ENCODE peak calls at places on chromosome 7, in five cellular contexts. G, P, B, R and Y are unnamed samples.

GRCh38 chr7:32958046-32959025 is 1.1 kb downstream of the FKBP9 start:
- DNase-seq in G (peak; percentile 65), R (peak; percentile 93), B (no peak), P (peak; percentile 57), Y (peak; percentile 59)

GRCh38 chr7:64277630-64278029 is 36.1 kb upstream of the ZNF736 start:
- DNase-seq in R (no peak), G (no peak), B (no peak), P (no peak), Y (no peak)

GRCh38 chr7:8408871-8409270 is 24.5 kb upstream of the NXPH1 start:
- DNase-seq in G (no peak), B (no peak), P (no peak), R (no peak), Y (no peak)

GRCh38 chr7:152414779-152415178 is 21.0 kb downstream of the KMT2C start:
- DNase-seq in P (no peak), G (no peak), R (no peak), B (no peak), Y (no peak)

GRCh38 chr7:101017099-101017777 is 2.6 kb upstream of the MUC17 start:
- DNase-seq in G (peak; percentile 78), B (peak; percentile 42), P (peak; percentile 55), R (peak; percentile 98), Y (peak; percentile 87)

GRCh38 chr7:147607151-147607800 is 983.3 kb upstream of the C7orf33 start:
- DNase-seq in B (no peak), G (no peak), R (no peak), P (no peak), Y (peak; percentile 63)

GRCh38 chr7:17415955-17416354 is 117.5 kb downstream of the AHR start:
- DNase-seq in B (no peak), R (no peak), P (no peak), G (no peak), Y (no peak)

GRCh38 chr7:3154881-3155494 is 111.3 kb upstream of the CARD11 start:
- DNase-seq in B (peak; percentile 54), P (peak; percentile 16), G (peak; percentile 46), R (no peak), Y (peak; percentile 78)

GRCh38 chr7:150398108-150398964 is 19.2 kb downstream of the ZNF775 start:
- DNase-seq in B (peak; percentile 54), R (peak; percentile 76), P (no peak), G (no peak), Y (peak; percentile 41)

GRCh38 chr7:129825554-129826267 is 127.0 kb downstream of the UBE2H start:
- DNase-seq in G (peak; percentile 73), B (peak; percentile 87), R (peak; percentile 97), P (peak; percentile 90), Y (peak; percentile 97)

DNA sequence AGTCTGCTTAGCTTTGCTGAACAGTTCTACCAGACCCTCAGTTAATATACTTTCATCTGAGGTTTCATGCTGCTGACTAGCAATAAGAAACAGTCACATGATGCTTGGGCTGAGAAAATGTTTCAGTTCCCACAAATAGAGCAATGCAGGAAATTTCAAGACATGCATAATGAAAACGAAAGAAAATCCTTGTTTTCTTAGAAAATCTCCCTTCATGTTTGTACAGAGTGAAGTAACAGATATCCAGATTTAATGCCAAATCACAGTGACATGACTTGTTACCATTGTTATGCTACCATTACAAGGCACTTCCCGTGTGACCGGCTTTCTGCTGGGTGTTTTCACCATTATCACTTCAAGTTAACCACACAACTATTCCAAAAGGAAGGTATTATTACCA is 121.7 kb downstream of the DOCK4 start:
- DNase-seq in P (no peak), G (peak; percentile 32), R (peak; percentile 67), B (no peak), Y (no peak)
- H3K4me1 ChIP-seq in P (no peaks in the 10 kb centered on the region), G (peaks cover 19% of the 10 kb centered on the region), R (peaks cover 52% of the 10 kb centered on the region), B (no peaks in the 10 kb centered on the region), Y (no peaks in the 10 kb centered on the region)

DNA sequence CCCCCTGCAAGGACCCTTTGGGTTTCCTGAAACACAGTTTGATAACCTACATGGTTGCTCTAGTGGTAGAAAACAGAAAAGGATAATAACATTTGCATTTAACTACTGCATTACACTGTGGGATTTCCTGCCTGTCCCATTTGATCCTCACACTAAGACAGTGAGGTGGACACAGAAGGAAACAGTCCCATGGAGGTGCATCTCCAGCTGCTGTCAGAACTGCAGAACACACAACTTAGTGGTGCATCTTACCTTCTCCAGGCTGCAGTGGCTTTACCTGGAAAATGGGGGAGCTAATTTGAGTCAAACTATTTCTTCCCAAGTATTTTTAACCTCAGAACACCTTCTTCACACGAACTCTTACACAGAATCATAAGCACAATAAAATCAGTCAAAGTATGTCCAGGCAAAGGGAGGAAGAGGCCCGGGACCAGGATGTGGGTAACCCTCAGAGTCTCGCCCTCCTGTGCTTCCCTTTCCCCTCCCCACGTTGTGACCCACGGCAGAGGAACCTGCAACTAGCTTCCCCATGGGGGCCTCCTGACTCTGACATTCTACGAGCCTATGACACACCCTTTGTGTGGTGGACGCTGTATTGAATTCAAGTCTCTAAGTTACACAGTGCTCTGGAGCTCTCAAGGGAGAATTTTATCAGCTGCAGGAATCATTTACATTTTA is 33.7 kb downstream of the SCRN1 start:
- DNase-seq in B (no peak), G (no peak), P (no peak), R (no peak), Y (no peak)
- H3K27ac ChIP-seq in B (no peak overlapping the region), G (no peak overlapping the region), P (no peak overlapping the region), R (no peak overlapping the region), Y (no peak overlapping the region)

GRCh38 chr7:27921081-27921836 is 181.3 kb downstream of the TAX1BP1 start:
- DNase-seq in P (peak; percentile 66), R (no peak), B (peak; percentile 71), G (peak; percentile 56), Y (peak; percentile 71)
- TF ChIP-seq CTCF in P (peak; percentile 66), R (peak; percentile 73), B (peak; percentile 60), G (peak; percentile 55), Y (peak; percentile 66)

GRCh38 chr7:117137868-117138267 is 184.6 kb downstream of the ST7 start:
- DNase-seq in R (no peak), G (no peak), B (no peak), P (no peak), Y (no peak)
- H3K4me1 ChIP-seq in R (peaks cover 25% of the 10 kb centered on the region), G (peaks cover 6% of the 10 kb centered on the region), B (peaks cover 15% of the 10 kb centered on the region), P (no peaks in the 10 kb centered on the region), Y (peaks cover 4% of the 10 kb centered on the region)

GRCh38 chr7:123571187-123571586 is 13.6 kb upstream of the NDUFA5 start:
- DNase-seq in P (no peak), G (no peak), R (no peak), B (no peak), Y (no peak)
- H3K27ac ChIP-seq in P (no peak overlapping the region), G (no peak overlapping the region), R (no peak overlapping the region), B (no peak overlapping the region), Y (no peak overlapping the region)

DNA sequence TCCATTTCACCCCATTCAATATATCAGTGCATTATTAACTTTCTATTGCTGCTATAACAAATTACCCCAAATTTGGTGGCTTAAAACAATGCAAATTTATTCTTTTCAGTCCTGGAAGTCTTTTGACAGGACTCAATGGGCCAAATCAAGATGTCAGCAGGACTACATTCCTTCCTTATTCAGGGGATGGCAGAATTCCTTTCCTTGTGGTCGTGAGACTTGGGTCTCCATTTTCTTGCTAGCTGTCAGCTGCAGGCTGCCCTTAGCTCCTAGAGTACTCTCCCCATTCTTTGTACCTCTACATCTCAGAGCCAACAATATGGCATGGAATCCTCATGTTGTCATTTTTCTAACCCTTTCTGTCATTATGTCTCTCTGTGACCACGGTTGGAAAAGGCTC is 310.6 kb downstream of the HDAC9 start:
- DNase-seq in G (no peak), R (no peak), P (no peak), B (no peak), Y (no peak)
- TF ChIP-seq CTCF in G (no peak), R (no peak), P (no peak), B (no peak), Y (no peak)

GRCh38 chr7:5525271-5526189 is 101.9 kb upstream of the TNRC18 start:
- DNase-seq in B (peak; percentile 62), P (no peak), G (peak; percentile 47), R (peak; percentile 76), Y (peak; percentile 82)

GRCh38 chr7:5528815-5529442 is 105.3 kb upstream of the TNRC18 start:
- DNase-seq in R (peak; percentile 70), G (no peak), P (peak; percentile 19), B (no peak), Y (no peak)

GRCh38 chr7:5526190-5527037 is 102.8 kb upstream of the TNRC18 start:
- DNase-seq in B (peak; percentile 77), R (peak; percentile 82), G (peak; percentile 76), P (peak; percentile 36), Y (peak; percentile 85)

GRCh38 chr7:5532520-5533335 is 109.1 kb upstream of the TNRC18 start:
- DNase-seq in R (peak; percentile 64), B (peak; percentile 45), G (no peak), P (peak; percentile 39), Y (peak; percentile 87)

DNA sequence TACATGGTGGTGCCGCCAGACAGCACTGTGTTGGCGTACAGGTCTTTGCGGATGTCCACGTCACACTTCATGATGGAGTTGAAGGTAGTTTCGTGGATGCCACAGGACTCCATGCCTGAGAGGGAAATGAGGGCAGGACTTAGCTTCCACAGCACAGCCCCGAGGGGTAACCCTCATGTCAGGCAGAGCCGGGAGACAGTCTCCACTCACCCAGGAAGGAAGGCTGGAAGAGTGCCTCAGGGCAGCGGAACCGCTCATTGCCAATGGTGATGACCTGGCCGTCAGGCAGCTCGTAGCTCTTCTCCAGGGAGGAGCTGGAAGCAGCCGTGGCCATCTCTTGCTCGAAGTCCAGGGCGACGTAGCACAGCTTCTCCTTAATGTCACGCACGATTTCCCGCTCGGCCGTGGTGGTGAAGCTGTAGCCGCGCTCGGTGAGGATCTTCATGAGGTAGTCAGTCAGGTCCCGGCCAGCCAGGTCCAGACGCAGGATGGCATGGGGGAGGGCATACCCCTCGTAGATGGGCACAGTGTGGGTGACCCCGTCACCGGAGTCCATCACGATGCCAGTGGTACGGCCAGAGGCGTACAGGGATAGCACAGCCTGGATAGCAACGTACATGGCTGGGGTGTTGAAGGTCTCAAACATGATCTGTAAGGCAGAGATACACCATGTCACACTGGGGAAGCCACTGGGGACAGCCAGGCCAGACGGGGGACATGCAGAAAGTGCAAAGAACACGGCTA is 104.6 kb upstream of the TNRC18 start:
- DNase-seq in G (peak; percentile 44), P (peak; percentile 43), B (peak; percentile 60), R (peak; percentile 38), Y (no peak)
- H3K4me1 ChIP-seq in G (peaks cover 35% of the 10 kb centered on the region), P (peaks cover 15% of the 10 kb centered on the region), B (peaks cover 29% of the 10 kb centered on the region), R (peaks cover 10% of the 10 kb centered on the region), Y (peaks cover 6% of the 10 kb centered on the region)

GRCh38 chr7:86202833-86203232 is 440.9 kb upstream of the GRM3 start:
- DNase-seq in B (no peak), P (no peak), G (no peak), R (no peak), Y (no peak)

GRCh38 chr7:86201767-86202166 is 441.9 kb upstream of the GRM3 start:
- DNase-seq in P (no peak), B (no peak), G (no peak), R (no peak), Y (no peak)

GRCh38 chr7:86209036-86209435 is 434.7 kb upstream of the GRM3 start:
- DNase-seq in B (no peak), R (peak; percentile 49), G (no peak), P (no peak), Y (no peak)

DNA sequence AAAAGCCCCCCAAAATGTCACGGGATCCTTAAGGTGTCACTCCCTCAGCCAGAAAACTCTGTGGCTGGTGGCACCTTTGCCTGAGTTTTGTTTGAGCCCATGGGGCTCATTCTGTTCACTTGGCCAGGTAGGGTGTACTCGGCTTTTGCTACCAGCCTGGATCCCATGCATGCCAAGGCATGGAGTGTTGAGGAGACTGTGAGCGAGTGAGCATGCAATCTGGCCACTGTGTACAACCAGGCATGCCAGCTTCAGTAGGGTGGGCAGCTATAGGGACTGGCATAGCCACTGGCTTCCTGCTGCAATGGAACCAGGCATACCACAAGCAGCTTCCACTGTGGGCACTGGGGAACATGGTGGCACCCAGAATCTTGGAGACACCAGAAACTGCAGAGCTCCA is 436.0 kb upstream of the GRM3 start:
- DNase-seq in R (no peak), B (no peak), G (no peak), P (no peak), Y (no peak)
- H3K27ac ChIP-seq in R (no peak overlapping the region), B (no peak overlapping the region), G (no peak overlapping the region), P (no peak overlapping the region), Y (no peak overlapping the region)